ENCODE peak calls at places on chromosomes 13 and 19, in four cellular contexts. O, R, H and Q are unnamed samples.

GRCh38 chr13:24606486-24607170 is 73.6 kb upstream of the ATP12A start:
- DNase-seq in O (no peak), R (no peak), H (no peak), Q (no peak)

GRCh38 chr13:50745542-50745941 is 98.0 kb downstream of the DLEU7 start:
- DNase-seq in O (no peak), R (no peak), H (no peak), Q (no peak)

GRCh38 chr19:44111910-44112463 is 1.2 kb upstream of the ZNF225 start:
- DNase-seq in O (no peak), R (no peak), H (peak; percentile 18), Q (no peak)

GRCh38 chr13:38879278-38879677 is 111.4 kb downstream of the STOML3 start:
- DNase-seq in O (no peak), R (no peak), H (no peak), Q (no peak)

GRCh38 chr19:13366529-13367143 is 139.6 kb downstream of the CACNA1A start:
- DNase-seq in O (no peak), R (no peak), H (peak; percentile 61), Q (no peak)

GRCh38 chr13:98025480-98026025 is 72.1 kb downstream of the IPO5 start:
- DNase-seq in O (no peak), R (no peak), H (no peak), Q (no peak)

GRCh38 chr13:51663980-51664957 is 80.0 kb downstream of the WDFY2 start:
- DNase-seq in O (no peak), R (no peak), H (no peak), Q (no peak)

GRCh38 chr19:2478324-2478755 is 2.4 kb downstream of the GADD45B start:
- DNase-seq in O (no peak), R (no peak), H (no peak), Q (peak; percentile 96)

GRCh38 chr19:27972291-27973040 is 1240.5 kb downstream of the UQCRFS1 start:
- DNase-seq in O (no peak), R (no peak), H (no peak), Q (no peak)

GRCh38 chr13:27578121-27579030 is 42.0 kb downstream of the LNX2 start:
- DNase-seq in O (no peak), R (no peak), H (no peak), Q (no peak)

GRCh38 chr19:31427857-31428256 is 78.6 kb upstream of the TSHZ3 start:
- DNase-seq in O (no peak), R (no peak), H (no peak), Q (no peak)

GRCh38 chr19:38564981-38565685 is 52.6 kb downstream of the MAP4K1 start:
- DNase-seq in O (no peak), R (no peak), H (no peak), Q (no peak)

GRCh38 chr19:7287716-7288115 is 6.5 kb downstream of the INSR start:
- DNase-seq in O (no peak), R (no peak), H (no peak), Q (no peak)

GRCh38 chr19:16896913-16897571 is 8.2 kb downstream of the F2RL3 start:
- DNase-seq in O (peak; percentile 94), R (peak; percentile 60), H (peak; percentile 96), Q (peak; percentile 48)

GRCh38 chr19:12787458-12787857 is 3.8 kb upstream of the JUNB start:
- DNase-seq in O (no peak), R (no peak), H (no peak), Q (no peak)

GRCh38 chr13:20616059-20616797 is 49.3 kb downstream of the IFT88 start:
- DNase-seq in O (no peak), R (no peak), H (no peak), Q (no peak)

GRCh38 chr19:40371802-40372122 is 18.2 kb downstream of the HIPK4 start:
- DNase-seq in O (no peak), R (no peak), H (no peak), Q (no peak)

GRCh38 chr19:39196860-39197562 is at the start of gene NCCRP1:
- DNase-seq in O (peak; percentile 21), R (no peak), H (no peak), Q (no peak)

GRCh38 chr19:44202974-44203373 is 9.4 kb upstream of the ZNF227 start:
- DNase-seq in O (no peak), R (no peak), H (no peak), Q (no peak)

GRCh38 chr19:33662391-33662790 is 40.6 kb downstream of the CHST8 start:
- DNase-seq in O (no peak), R (no peak), H (no peak), Q (no peak)

GRCh38 chr13:48902421-48902820 is 73.3 kb upstream of the FNDC3A start:
- DNase-seq in O (no peak), R (no peak), H (no peak), Q (peak; percentile 54)

GRCh38 chr13:110106726-110107125 is 200.2 kb downstream of the COL4A1 start:
- DNase-seq in O (no peak), R (no peak), H (no peak), Q (no peak)

GRCh38 chr19:38713227-38713649 is 31.0 kb downstream of the CAPN12 start:
- DNase-seq in O (no peak), R (no peak), H (no peak), Q (no peak)

GRCh38 chr13:77509221-77509620 is 26.3 kb upstream of the SCEL start:
- DNase-seq in O (no peak), R (no peak), H (no peak), Q (no peak)

GRCh38 chr13:75813323-75813722 is 177.2 kb downstream of the LMO7 start:
- DNase-seq in O (no peak), R (no peak), H (no peak), Q (no peak)

GRCh38 chr13:102913924-102914628 is 68.2 kb downstream of the ERCC5 start:
- DNase-seq in O (no peak), R (no peak), H (no peak), Q (no peak)

GRCh38 chr13:94495806-94496205 is 16.3 kb upstream of the DCT start:
- DNase-seq in O (no peak), R (no peak), H (no peak), Q (no peak)

GRCh38 chr13:46530084-46530935 is 22.7 kb upstream of the LRCH1 start:
- DNase-seq in O (no peak), R (no peak), H (no peak), Q (no peak)

GRCh38 chr13:106734185-106734584 is 166.2 kb upstream of the ARGLU1 start:
- DNase-seq in O (no peak), R (no peak), H (no peak), Q (no peak)

GRCh38 chr13:40475617-40476016 is 190.8 kb downstream of the FOXO1 start:
- DNase-seq in O (no peak), R (no peak), H (no peak), Q (no peak)

GRCh38 chr13:48066310-48066989 is 28.5 kb downstream of the MED4 start:
- DNase-seq in O (no peak), R (peak; percentile 42), H (peak; percentile 26), Q (no peak)

GRCh38 chr19:410243-410781 is 1.4 kb upstream of the C2CD4C start:
- DNase-seq in O (no peak), R (no peak), H (no peak), Q (no peak)

DNA sequence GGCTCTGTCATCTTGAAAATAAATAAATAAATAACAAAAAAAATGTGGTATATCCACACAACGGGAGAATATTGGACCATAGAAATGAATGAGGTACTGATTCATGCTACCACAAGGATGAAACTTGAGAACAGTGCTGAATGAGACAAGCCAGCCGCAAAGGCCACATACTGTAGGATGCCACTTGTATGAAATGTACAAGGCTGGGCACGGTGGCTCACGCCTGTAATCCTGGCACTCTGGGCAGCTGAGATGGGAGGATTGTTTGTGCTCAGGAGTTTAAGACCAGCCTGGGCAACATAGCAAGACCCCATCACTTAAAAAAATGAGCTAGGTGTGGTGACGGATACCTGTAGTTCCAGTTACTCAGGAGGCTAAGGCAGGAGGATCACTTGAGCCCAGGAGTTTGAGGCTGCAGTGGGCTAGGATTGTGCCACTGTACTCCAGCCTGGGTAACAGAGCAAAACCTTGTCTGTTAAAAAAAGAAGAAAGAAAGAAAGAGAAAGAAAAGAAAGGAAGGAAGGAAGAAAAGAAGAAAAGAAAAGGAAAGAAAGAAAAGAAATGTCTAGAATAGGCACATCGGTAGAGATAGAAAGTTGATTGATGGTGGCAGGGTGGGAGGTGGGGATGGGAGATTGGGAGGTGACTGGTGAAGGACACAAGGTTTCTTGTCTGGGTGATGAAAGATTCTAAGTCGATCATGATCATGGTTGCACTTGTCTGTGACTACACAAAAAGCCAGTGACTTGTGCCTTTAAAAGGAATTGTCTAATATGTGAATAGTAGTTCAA is 20.3 kb downstream of the HPN start:
- DNase-seq in O (no peak), R (no peak), H (no peak), Q (no peak)
- TF ChIP-seq POLR2AphosphoS5 in O (no peak), R (no peak), H (no peak), Q (no peak)

GRCh38 chr13:111468037-111468959 is 147.9 kb downstream of the TEX29 start:
- DNase-seq in O (no peak), R (no peak), H (no peak), Q (no peak)

GRCh38 chr13:111470933-111471332 is 150.5 kb downstream of the TEX29 start:
- DNase-seq in O (no peak), R (no peak), H (no peak), Q (no peak)

GRCh38 chr13:111469450-111469849 is 149.0 kb downstream of the TEX29 start:
- DNase-seq in O (no peak), R (no peak), H (no peak), Q (no peak)

GRCh38 chr13:111472083-111472482 is 151.6 kb downstream of the TEX29 start:
- DNase-seq in O (no peak), R (no peak), H (no peak), Q (no peak)

DNA sequence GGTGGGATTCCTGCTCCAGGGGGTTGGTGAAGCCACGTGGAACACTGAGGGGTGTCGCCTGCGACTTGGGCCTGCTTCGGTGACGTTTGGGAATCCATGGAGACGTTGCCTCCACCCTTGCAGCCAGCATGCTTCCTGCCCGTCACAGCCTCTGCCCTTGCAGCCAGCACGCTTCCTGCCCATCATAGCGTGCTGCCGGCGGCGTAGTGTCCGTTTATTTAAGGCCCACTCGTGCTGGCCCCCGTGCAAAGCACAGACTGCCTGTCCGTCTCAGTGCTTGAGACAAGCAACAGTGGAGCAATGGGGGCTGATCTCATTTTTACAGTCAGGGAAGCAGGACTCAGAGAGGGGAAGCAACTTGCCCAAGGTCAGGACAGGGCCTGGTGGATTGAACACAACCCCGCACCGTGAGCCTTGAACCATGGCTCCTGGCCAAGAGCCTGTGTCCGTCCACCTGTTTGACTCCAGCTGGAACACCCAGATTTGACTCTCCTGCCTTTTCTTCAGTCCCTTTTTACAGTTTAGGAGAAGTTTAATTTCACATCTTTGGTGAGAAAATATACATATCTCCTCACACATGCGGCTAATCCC is 149.6 kb downstream of the TEX29 start:
- DNase-seq in O (no peak), R (no peak), H (no peak), Q (no peak)
- TF ChIP-seq SPI1 in O (no peak), R (no peak), H (no peak), Q (no peak)

GRCh38 chr19:29714953-29715694 is at the start of gene C19orf12:
- DNase-seq in O (peak; percentile 73), R (no peak), H (peak; percentile 68), Q (peak; percentile 56)
- TF ChIP-seq POLR2AphosphoS5 in O (no peak), R (peak; percentile 59), H (peak; percentile 35), Q (peak; percentile 49)

DNA sequence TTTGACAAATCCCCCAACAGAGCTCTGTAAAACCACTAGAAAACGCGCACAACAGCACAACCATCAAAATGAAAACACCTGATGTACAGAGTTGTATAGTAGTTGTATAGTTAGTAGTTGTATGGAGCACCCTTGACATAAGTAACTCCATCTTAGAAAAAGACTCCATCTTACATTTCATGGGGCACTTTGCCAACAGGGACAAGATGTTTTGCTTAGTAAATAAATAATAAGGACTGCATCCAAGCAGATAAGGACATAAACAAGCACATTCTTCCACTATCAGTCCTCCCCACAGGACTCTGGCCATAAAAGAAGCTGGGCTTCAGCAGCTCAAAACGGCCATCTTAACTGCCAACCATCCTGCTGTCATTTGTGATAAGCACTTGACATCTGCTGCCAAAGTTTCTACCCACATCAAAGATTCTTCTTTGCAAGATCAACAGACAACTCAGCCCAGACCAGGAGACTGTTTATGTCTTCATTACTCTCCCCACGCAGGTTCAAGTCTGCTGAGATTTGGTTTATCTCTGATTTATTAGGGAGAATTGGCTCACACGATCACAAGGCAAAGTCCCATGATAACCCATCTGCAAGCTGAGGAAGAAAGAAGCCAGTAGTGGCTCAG is 20.7 kb upstream of the ZNF331 start:
- DNase-seq in O (no peak), R (no peak), H (peak; percentile 11), Q (no peak)
- TF ChIP-seq SPI1 in O (no peak), R (no peak), H (no peak), Q (no peak)